ENCODE peak calls at places on chromosomes 5 and 9, in seven cellular contexts. O, N, T, W, J, M and F are unnamed samples.

GRCh38 chr9:18748106-18748719 is 274.3 kb downstream of the ADAMTSL1 start:
- DNase-seq in M (no peak), W (no peak), J (no peak), O (no peak), T (no peak), N (no peak), F (no peak)

GRCh38 chr9:69258551-69258950 is 66.5 kb upstream of the ENTREP1 start:
- DNase-seq in W (no peak), M (no peak), T (no peak), N (no peak), J (no peak), O (no peak), F (no peak)

GRCh38 chr5:178293400-178293799 is 60.8 kb upstream of the PHYKPL start:
- DNase-seq in T (no peak), W (peak; percentile 66), N (no peak), M (no peak), O (no peak), J (no peak), F (no peak)

GRCh38 chr5:54243483-54244080 is 66.8 kb downstream of the ARL15 start:
- DNase-seq in J (no peak), O (peak; percentile 31), N (no peak), M (no peak), T (peak; percentile 31), W (peak; percentile 49), F (no peak)

GRCh38 chr5:77224672-77225355 is 14.3 kb downstream of the PDE8B start:
- DNase-seq in J (no peak), T (no peak), W (no peak), O (peak; percentile 51), M (no peak), N (no peak), F (no peak)

GRCh38 chr5:23013395-23013994 is 160.4 kb upstream of the CDH12 start:
- DNase-seq in W (no peak), O (no peak), J (no peak), T (no peak), M (no peak), N (no peak), F (no peak)

GRCh38 chr9:33172256-33172678 is 5.1 kb upstream of the B4GALT1 start:
- DNase-seq in M (no peak), J (no peak), O (peak; percentile 79), W (no peak), N (no peak), T (no peak), F (no peak)

GRCh38 chr5:173016621-173017046 is 33.1 kb downstream of the ATP6V0E1 start:
- DNase-seq in N (no peak), J (no peak), O (peak; percentile 84), T (no peak), M (no peak), W (no peak), F (no peak)

GRCh38 chr5:95631991-95632675 is 12.2 kb downstream of the GPR150 start:
- DNase-seq in J (no peak), W (no peak), O (peak; percentile 24), M (no peak), N (no peak), T (no peak), F (no peak)

DNA sequence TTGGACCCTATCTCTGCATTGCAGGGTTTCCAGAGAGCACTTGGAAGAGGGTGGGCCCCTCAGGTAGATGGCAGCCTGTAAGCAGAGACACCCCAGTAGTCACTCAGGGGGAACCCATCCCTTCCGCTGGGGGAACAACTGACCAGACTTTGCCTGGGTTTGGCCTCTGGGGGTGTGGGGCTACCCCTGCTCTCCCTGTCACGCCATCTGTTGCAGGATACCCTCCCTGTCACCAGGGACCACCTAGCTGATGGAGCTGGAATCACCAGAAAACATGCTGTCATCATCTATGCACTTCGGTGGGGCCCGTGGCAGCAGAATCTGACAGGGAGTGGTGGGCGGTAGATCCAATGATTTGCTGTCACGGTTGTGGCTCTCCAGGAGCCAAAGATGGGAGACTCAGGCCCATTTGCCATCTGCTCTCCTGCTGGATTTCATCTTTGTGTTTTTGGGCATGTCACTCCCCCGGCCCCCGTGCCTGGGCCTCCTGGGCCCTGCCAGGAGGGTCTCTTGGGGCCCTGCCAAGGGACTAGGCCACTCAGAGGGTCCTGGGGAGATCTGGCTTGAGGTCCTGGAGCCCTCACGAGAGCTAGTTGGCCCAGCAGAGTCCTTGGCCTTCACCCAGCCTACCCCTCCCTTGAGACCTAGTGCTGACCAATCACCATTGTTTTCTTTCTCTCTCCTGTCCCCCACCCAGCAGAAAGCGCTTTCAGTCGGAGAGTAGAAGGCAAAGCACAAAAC is 46.0 kb downstream of the AMBP start:
- DNase-seq in N (no peak), W (no peak), M (peak; percentile 38), O (no peak), J (no peak), T (no peak), F (no peak)
- TF ChIP-seq TAF1 in N (no peak), W (no peak), M (no peak), O (no peak), J (no peak), T (no peak), F (no peak)

DNA sequence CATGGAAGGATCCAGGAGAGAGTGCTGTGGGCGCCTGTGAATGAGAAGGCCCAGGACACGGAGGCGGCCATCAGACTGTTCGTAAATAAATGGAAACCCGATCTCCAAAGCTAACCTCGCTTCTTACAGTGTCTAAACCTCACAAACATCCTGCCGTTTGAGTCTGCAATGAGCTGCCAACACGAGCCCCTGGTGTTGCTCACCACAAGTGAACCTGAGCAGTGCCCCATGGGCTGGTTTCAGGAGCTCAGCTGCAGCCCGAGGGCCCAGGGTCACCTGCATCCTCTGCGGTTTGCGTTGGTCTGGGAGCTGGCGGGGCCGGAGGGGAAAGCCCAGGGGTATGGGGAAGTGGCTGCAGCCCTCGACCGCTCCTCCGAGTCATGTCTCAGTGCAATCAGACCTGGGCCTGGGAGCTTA is 57.9 kb upstream of the RXRA start:
- DNase-seq in W (no peak), N (peak; percentile 59), M (no peak), J (peak; percentile 72), T (no peak), O (peak; percentile 16), F (peak; percentile 71)
- TF ChIP-seq POLR2AphosphoS5 in W (no peak), N (no peak), M (no peak), J (no peak), T (no peak), O (no peak), F (no peak)

DNA sequence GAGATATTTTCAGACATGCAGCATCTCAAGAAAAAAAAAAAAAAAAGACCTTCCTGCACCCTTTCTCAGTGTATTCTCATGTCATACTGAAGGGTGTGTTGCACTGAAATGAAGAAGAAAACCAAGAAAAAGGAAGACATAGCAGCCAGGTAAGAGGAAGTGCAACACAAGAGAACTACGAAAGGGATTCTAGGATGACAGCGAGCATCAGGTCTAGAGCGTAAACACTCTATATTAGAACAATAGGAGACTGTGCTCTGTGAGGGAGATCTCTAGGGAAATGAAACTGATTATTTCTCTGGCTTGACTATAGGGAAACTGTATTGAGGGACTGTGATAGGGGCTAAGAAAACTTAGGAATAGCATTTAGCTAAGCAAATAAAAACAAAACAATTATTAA is 30.0 kb downstream of the BTF3 start:
- DNase-seq in M (no peak), O (no peak), W (no peak), N (no peak), J (no peak), T (no peak), F (no peak)
- TF ChIP-seq TAF1 in M (no peak), O (no peak), W (no peak), N (no peak), J (no peak), T (no peak), F (no peak)

GRCh38 chr5:159972538-159973362 is 36.2 kb upstream of the TTC1 start:
- DNase-seq in J (no peak), M (peak; percentile 57), N (no peak), W (peak; percentile 35), O (no peak), T (no peak), F (no peak)

GRCh38 chr5:159971931-159972461 is 36.9 kb upstream of the TTC1 start:
- DNase-seq in O (no peak), W (peak; percentile 61), J (no peak), N (no peak), T (no peak), M (peak; percentile 58), F (no peak)

GRCh38 chr5:159971514-159971913 is 37.4 kb upstream of the TTC1 start:
- DNase-seq in N (no peak), M (no peak), O (no peak), J (no peak), W (no peak), T (no peak), F (no peak)

GRCh38 chr5:159971038-159971437 is 37.9 kb upstream of the TTC1 start:
- DNase-seq in J (no peak), N (no peak), T (no peak), W (no peak), O (no peak), M (no peak), F (no peak)

DNA sequence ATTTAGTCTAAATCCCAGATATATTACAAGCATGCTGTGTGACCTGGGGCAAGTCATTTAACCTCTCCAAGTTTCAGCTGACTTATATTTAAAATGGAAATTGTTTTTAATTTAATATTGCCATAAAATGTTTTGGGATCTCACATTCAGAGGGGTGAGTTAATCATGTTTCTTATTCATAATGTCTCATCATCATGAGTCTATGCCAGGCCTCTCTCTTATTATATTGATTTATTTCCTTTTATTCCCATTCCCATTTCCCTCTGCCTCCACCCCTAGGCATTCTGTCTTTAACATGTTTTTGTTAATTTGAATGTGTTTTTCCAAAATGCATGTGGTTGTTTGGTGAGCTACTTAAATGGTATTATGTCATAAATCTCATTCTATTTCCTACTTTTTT is 39.0 kb upstream of the TTC1 start:
- DNase-seq in M (no peak), T (no peak), N (no peak), W (no peak), J (no peak), O (no peak), F (no peak)
- TF ChIP-seq POLR2AphosphoS5 in M (no peak), T (no peak), N (no peak), W (no peak), J (no peak), O (no peak), F (no peak)

DNA sequence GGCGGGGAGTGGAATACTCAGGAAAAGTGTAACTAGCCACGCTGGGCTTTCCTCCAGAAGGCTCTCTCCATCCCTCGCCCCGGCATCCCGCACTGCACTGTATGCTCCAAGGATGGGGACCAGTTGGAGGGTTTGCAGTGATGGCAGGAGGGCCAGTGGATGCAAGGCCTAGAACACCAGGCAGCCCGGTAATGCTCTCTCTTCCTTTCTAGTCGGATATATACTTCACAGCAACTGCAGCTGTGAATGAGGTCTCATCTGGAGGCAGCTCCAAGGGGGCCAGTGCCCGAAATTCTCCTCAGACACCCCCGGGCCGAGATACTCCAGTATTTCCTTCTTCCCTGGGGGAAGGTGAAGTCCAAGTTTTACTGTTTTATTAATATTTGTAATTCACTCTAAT is 10.0 kb upstream of the SLC2A8 start:
- DNase-seq in W (no peak), T (no peak), J (no peak), M (no peak), O (no peak), N (no peak), F (no peak)
- TF ChIP-seq TAF1 in W (no peak), T (no peak), J (no peak), M (no peak), O (no peak), N (no peak), F (no peak)